ENCODE peak calls at places on chromosomes 11 and 22, in four cellular contexts. One of them, this sample, is unnamed.

GRCh38 chr11:10973416-10973815 is 115.6 kb upstream of the ZBED5 start:
- DNase-seq in GM12878: no peak
- DNase-seq in HepG2: no peak
- DNase-seq in K562: no peak
- DNase-seq in this sample: no peak

GRCh38 chr11:117882539-117882938 is 6.1 kb upstream of the FXYD6 start:
- DNase-seq in HepG2: no peak
- DNase-seq in GM12878: no peak
- DNase-seq in K562: no peak
- DNase-seq in this sample: no peak

GRCh38 chr11:93169950-93170561 is 27.7 kb downstream of the SLC36A4 start:
- DNase-seq in GM12878: no peak
- DNase-seq in K562: no peak
- DNase-seq in HepG2: peak
- DNase-seq in this sample: no peak

GRCh38 chr22:20111045-20111688 is 4.7 kb upstream of the RANBP1 start:
- DNase-seq in HepG2: peak
- DNase-seq in GM12878: no peak
- DNase-seq in K562: peak
- DNase-seq in this sample: no peak

GRCh38 chr22:26883393-26883792 is 226.0 kb downstream of the MIAT start:
- DNase-seq in K562: no peak
- DNase-seq in HepG2: no peak
- DNase-seq in GM12878: no peak
- DNase-seq in this sample: no peak

GRCh38 chr22:36156119-36156514 is 4.4 kb downstream of the APOL3 start:
- DNase-seq in K562: no peak
- DNase-seq in GM12878: no peak
- DNase-seq in HepG2: no peak
- DNase-seq in this sample: no peak

GRCh38 chr11:128291835-128292234 is 295.5 kb downstream of the ETS1 start:
- DNase-seq in K562: no peak
- DNase-seq in HepG2: no peak
- DNase-seq in GM12878: no peak
- DNase-seq in this sample: no peak

GRCh38 chr22:27748355-27749168 is 53.0 kb downstream of the MN1 start:
- DNase-seq in HepG2: no peak
- DNase-seq in GM12878: no peak
- DNase-seq in K562: no peak
- DNase-seq in this sample: peak

GRCh38 chr11:6862961-6863360 is at the start of gene OR10A2:
- DNase-seq in HepG2: no peak
- DNase-seq in K562: no peak
- DNase-seq in GM12878: no peak
- DNase-seq in this sample: no peak

GRCh38 chr22:32618461-32619140 is 144.0 kb downstream of the FBXO7 start:
- DNase-seq in GM12878: no peak
- DNase-seq in HepG2: no peak
- DNase-seq in K562: no peak
- DNase-seq in this sample: no peak

GRCh38 chr22:22704156-22704946 is 59.9 kb downstream of the GGTLC2 start:
- DNase-seq in K562: no peak
- DNase-seq in GM12878: no peak
- DNase-seq in HepG2: no peak
- DNase-seq in this sample: no peak

GRCh38 chr11:121535122-121535796 is 82.5 kb upstream of the SORL1-AS1 start:
- DNase-seq in GM12878: no peak
- DNase-seq in K562: no peak
- DNase-seq in HepG2: no peak
- DNase-seq in this sample: no peak

GRCh38 chr11:396511-396947 is 2.5 kb downstream of the PKP3 start:
- DNase-seq in GM12878: no peak
- DNase-seq in HepG2: peak
- DNase-seq in K562: no peak
- DNase-seq in this sample: peak

GRCh38 chr22:45329536-45329936 is 19.8 kb downstream of the FAM118A start:
- DNase-seq in K562: no peak
- DNase-seq in HepG2: no peak
- DNase-seq in GM12878: no peak
- DNase-seq in this sample: no peak

GRCh38 chr11:128862913-128863660 is 4.0 kb downstream of the KCNJ1 start:
- DNase-seq in GM12878: no peak
- DNase-seq in K562: no peak
- DNase-seq in HepG2: no peak
- DNase-seq in this sample: no peak

GRCh38 chr11:8403310-8403709 is 139.6 kb upstream of the LMO1 start:
- DNase-seq in HepG2: no peak
- DNase-seq in K562: no peak
- DNase-seq in GM12878: no peak
- DNase-seq in this sample: no peak

GRCh38 chr11:128898580-128899344 is 7.6 kb downstream of the KCNJ5 start:
- DNase-seq in HepG2: no peak
- DNase-seq in GM12878: no peak
- DNase-seq in K562: no peak
- DNase-seq in this sample: no peak

GRCh38 chr11:75325713-75326438 is 25.6 kb downstream of the ARRB1 start:
- DNase-seq in GM12878: no peak
- DNase-seq in K562: peak
- DNase-seq in HepG2: no peak
- DNase-seq in this sample: no peak

GRCh38 chr11:33263549-33263948 is 6.4 kb downstream of the HIPK3 start:
- DNase-seq in HepG2: no peak
- DNase-seq in GM12878: no peak
- DNase-seq in K562: no peak
- DNase-seq in this sample: no peak

GRCh38 chr11:80331694-80332093 is 890.9 kb upstream of the TENM4 start:
- DNase-seq in K562: no peak
- DNase-seq in GM12878: no peak
- DNase-seq in HepG2: no peak
- DNase-seq in this sample: no peak

GRCh38 chr11:122045181-122045586 is 70.8 kb downstream of the BLID start:
- DNase-seq in HepG2: no peak
- DNase-seq in GM12878: no peak
- DNase-seq in K562: no peak
- DNase-seq in this sample: no peak

GRCh38 chr11:88815505-88815904 is 250.3 kb downstream of the GRM5 start:
- DNase-seq in K562: no peak
- DNase-seq in GM12878: no peak
- DNase-seq in HepG2: no peak
- DNase-seq in this sample: no peak

GRCh38 chr11:88818978-88819377 is 246.8 kb downstream of the GRM5 start:
- DNase-seq in K562: no peak
- DNase-seq in HepG2: no peak
- DNase-seq in GM12878: no peak
- DNase-seq in this sample: no peak

GRCh38 chr11:88814076-88814475 is 251.7 kb downstream of the GRM5 start:
- DNase-seq in K562: no peak
- DNase-seq in GM12878: no peak
- DNase-seq in HepG2: no peak
- DNase-seq in this sample: no peak

DNA sequence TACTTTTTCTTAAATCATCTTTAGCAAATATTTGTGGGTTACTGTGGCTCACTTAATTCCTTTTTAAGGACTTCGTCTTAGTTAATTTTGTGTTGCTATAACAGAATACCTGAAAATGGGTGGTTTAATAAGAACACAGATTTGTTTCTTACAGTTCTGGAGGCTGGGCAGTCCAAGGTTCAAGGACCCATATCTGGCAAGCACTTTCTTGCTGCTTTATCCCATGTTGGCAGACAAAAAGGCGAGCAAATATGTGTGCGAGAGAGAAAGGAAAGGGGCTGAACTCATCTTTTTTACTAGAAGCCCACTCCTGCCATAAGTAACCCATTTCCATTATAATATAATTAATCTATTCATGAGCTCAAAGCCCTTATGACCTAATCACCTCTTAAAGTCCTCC is 246.2 kb downstream of the GRM5 start:
- DNase-seq in GM12878: no peak
- DNase-seq in K562: no peak
- DNase-seq in HepG2: no peak
- DNase-seq in this sample: no peak
- TF ChIP-seq ETV6 in GM12878: no peak
- TF ChIP-seq ETV6 in K562: no peak
- TF ChIP-seq ETV6 in HepG2: no peak
- TF ChIP-seq ETV6 in this sample: no peak

DNA sequence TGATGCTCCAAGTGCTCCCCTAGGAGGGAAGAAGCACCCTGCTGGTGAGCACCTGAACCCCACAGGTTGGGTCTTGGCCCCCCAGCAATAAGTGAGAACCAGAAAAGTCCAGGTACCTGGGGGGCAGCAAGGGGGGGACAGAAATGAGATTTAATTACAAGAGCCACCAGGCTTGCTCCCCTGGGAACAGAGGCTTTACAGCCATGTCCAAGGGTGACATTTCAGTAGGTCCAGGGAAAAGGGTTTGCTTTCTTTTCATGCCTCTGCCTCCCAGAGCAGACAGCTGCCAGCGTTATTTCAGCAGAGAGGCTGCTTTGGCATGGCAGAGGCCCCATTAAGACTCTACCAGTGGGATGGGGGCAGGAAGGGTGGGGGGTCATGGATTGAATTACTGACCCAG is 437.7 kb downstream of the BUD13 start:
- DNase-seq in HepG2: no peak
- DNase-seq in K562: no peak
- DNase-seq in GM12878: no peak
- DNase-seq in this sample: no peak
- TF ChIP-seq MAX in HepG2: no peak
- TF ChIP-seq MAX in K562: no peak
- TF ChIP-seq MAX in GM12878: no peak
- TF ChIP-seq MAX in this sample: no peak

DNA sequence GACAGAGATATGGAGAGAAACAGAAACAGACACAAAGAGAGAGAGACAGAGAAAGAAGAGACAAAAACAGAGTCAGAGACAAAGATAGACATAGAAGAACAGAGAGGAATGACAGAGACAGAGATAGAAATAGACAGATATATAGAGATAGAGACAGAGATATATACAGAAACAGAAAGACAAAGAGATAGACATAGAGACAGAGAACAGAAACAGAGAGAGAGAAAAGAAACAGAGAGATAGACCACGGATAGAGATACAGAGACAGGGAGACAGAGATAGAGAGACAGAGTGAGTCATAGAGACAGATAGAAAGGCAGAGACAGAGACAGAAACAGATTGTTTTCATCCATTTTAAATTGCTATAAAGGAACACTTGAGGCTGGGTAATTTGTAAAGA is 12.3 kb upstream of the MPEG1 start:
- DNase-seq in HepG2: no peak
- DNase-seq in GM12878: no peak
- DNase-seq in K562: no peak
- DNase-seq in this sample: no peak
- TF ChIP-seq ETV6 in HepG2: no peak
- TF ChIP-seq ETV6 in GM12878: no peak
- TF ChIP-seq ETV6 in K562: no peak
- TF ChIP-seq ETV6 in this sample: no peak

GRCh38 chr11:20070459-20070858 is 89.8 kb downstream of the DBX1 start:
- DNase-seq in GM12878: no peak
- DNase-seq in K562: no peak
- DNase-seq in HepG2: peak
- DNase-seq in this sample: no peak
- TF ChIP-seq MAX in GM12878: no peak
- TF ChIP-seq MAX in K562: no peak
- TF ChIP-seq MAX in HepG2: no peak
- TF ChIP-seq MAX in this sample: no peak

GRCh38 chr22:49462795-49463194 is 364.9 kb downstream of the BRD1 start:
- DNase-seq in HepG2: no peak
- DNase-seq in GM12878: no peak
- DNase-seq in K562: no peak
- DNase-seq in this sample: no peak
- TF ChIP-seq ETV6 in HepG2: no peak
- TF ChIP-seq ETV6 in GM12878: no peak
- TF ChIP-seq ETV6 in K562: no peak
- TF ChIP-seq ETV6 in this sample: no peak

DNA sequence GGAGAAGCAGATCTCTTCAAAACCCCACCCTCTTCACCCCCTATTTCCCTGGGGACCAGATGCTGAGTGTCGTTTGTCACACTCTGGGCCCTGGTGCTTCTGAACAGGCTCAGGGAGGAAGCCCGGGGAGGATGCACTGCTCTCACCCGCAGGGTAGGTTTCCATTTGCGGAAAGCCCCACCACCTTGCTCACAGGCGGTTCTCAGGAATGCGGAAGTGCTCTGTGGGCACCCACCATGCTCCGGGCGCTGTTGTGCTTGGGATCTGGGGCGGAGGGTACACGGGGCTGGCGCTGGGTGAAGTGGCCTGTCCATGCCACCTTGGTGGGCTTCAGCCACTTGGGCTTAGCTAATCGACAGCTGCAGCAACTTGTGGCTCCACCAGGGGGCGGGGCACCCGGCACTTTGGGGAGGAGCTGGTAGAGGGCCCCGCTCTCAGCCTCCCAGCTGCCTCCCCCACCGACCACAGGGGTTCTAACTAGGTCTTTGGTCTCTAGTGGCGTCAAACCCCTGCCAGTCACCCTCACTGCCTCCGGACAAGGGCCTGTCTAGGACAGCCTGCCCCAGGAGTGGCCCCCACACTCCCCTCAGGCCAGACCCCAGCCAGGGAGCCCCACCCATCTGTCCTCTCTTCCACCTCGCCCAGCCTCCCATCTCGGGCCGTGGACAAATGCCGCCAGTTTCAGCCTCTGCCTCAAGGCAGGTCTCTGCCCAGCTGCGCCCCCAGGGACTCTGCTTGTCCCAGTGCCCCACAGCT is 7.4 kb downstream of the NDUFV1 start:
- DNase-seq in K562: peak
- DNase-seq in GM12878: peak
- DNase-seq in HepG2: no peak
- DNase-seq in this sample: peak
- TF ChIP-seq MAX in K562: peak
- TF ChIP-seq MAX in GM12878: peak
- TF ChIP-seq MAX in HepG2: no peak
- TF ChIP-seq MAX in this sample: no peak

DNA sequence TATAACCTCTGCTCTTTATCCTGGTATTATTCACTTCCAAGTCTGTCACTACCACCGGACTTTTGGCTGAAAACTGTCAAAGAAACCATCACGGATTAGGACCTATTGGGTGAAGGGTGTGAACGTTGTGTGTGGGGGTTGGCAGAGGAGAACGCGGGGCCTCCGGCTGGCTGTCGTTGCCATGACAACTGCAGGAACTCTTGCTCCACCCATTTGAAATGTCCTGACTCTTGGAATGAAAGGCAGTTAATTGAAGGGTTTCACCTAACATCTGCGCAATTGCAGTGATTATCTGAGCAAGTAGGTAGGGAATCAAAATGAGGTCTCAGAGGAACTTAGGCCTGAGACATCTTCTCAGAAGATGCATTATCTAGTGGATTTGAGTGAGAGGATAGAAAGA is 60.9 kb upstream of the CLMP start:
- DNase-seq in HepG2: no peak
- DNase-seq in K562: no peak
- DNase-seq in GM12878: no peak
- DNase-seq in this sample: peak
- TF ChIP-seq ETV6 in HepG2: no peak
- TF ChIP-seq ETV6 in K562: no peak
- TF ChIP-seq ETV6 in GM12878: no peak
- TF ChIP-seq ETV6 in this sample: no peak

GRCh38 chr11:19445771-19446170 is 205.0 kb upstream of the E2F8 start:
- DNase-seq in K562: no peak
- DNase-seq in GM12878: no peak
- DNase-seq in HepG2: no peak
- DNase-seq in this sample: no peak
- TF ChIP-seq MAX in K562: no peak
- TF ChIP-seq MAX in GM12878: no peak
- TF ChIP-seq MAX in HepG2: no peak
- TF ChIP-seq MAX in this sample: no peak